ENCODE peak calls at places on chromosomes 3 and 15, in seven cellular contexts. B, N, L, K, T, Q and W are unnamed samples.

GRCh38 chr15:35728176-35728938 is 182.4 kb upstream of the DPH6 start:
- DNase-seq in B (no peak), N (no peak), L (no peak), K (no peak), T (no peak), Q (no peak), W (no peak)

GRCh38 chr3:128815318-128816064 is 63.9 kb upstream of the ACAD9 start:
- DNase-seq in B (no peak), N (no peak), L (no peak), K (no peak), T (no peak), Q (no peak), W (no peak)

GRCh38 chr3:160812304-160812703 is 56.3 kb downstream of the PPM1L start:
- DNase-seq in B (no peak), N (no peak), L (no peak), K (no peak), T (no peak), Q (no peak), W (no peak)

GRCh38 chr3:16055606-16056209 is 118.8 kb upstream of the GALNT15 start:
- DNase-seq in B (peak; percentile 86), N (no peak), L (no peak), K (no peak), T (no peak), Q (no peak), W (no peak)

GRCh38 chr3:13718437-13718836 is 161.4 kb downstream of the WNT7A start:
- DNase-seq in B (no peak), N (no peak), L (peak; percentile 61), K (no peak), T (no peak), Q (no peak), W (no peak)

GRCh38 chr3:52314495-52314894 is 1.6 kb upstream of the DNAH1 start:
- DNase-seq in B (no peak), N (no peak), L (no peak), K (no peak), T (no peak), Q (no peak), W (no peak)

GRCh38 chr15:90165659-90166489 is 35.3 kb upstream of the SEMA4B start:
- DNase-seq in B (peak; percentile 95), N (peak; percentile 98), L (peak; percentile 95), K (no peak), T (peak; percentile 64), Q (peak; percentile 94), W (no peak)

GRCh38 chr3:176919836-176920760 is 277.2 kb downstream of the TBL1XR1 start:
- DNase-seq in B (peak; percentile 42), N (no peak), L (peak; percentile 18), K (no peak), T (no peak), Q (peak; percentile 5), W (no peak)

GRCh38 chr3:120555661-120556509 is 40.3 kb upstream of the NDUFB4 start:
- DNase-seq in B (no peak), N (no peak), L (no peak), K (no peak), T (no peak), Q (no peak), W (no peak)

GRCh38 chr3:45639044-45639392 is 44.5 kb downstream of the LIMD1 start:
- DNase-seq in B (no peak), N (no peak), L (peak; percentile 82), K (no peak), T (no peak), Q (no peak), W (no peak)

GRCh38 chr3:61894988-61895935 is 333.9 kb downstream of the PTPRG start:
- DNase-seq in B (peak; percentile 93), N (peak; percentile 95), L (peak; percentile 12), K (no peak), T (peak; percentile 87), Q (peak; percentile 10), W (no peak)

GRCh38 chr15:42736178-42736792 is 643 bp downstream of the CDAN1 start:
- DNase-seq in B (peak; percentile 17), N (no peak), L (no peak), K (no peak), T (no peak), Q (peak; percentile 24), W (no peak)

GRCh38 chr3:144645300-144645699 is 673.7 kb downstream of the DIPK2A start:
- DNase-seq in B (no peak), N (no peak), L (no peak), K (peak; percentile 39), T (no peak), Q (no peak), W (no peak)

GRCh38 chr3:59660852-59661624 is 611.2 kb upstream of the CFAP20DC start:
- DNase-seq in B (no peak), N (no peak), L (no peak), K (no peak), T (no peak), Q (no peak), W (no peak)

GRCh38 chr3:124459678-124460077 is 270.6 kb upstream of the UMPS start:
- DNase-seq in B (no peak), N (no peak), L (no peak), K (no peak), T (no peak), Q (no peak), W (no peak)

GRCh38 chr3:72165337-72165736 is 380.4 kb upstream of the PROK2 start:
- DNase-seq in B (no peak), N (no peak), L (no peak), K (no peak), T (no peak), Q (no peak), W (no peak)

GRCh38 chr3:94433811-94434210 is 370.9 kb downstream of the NSUN3 start:
- DNase-seq in B (peak; percentile 75), N (no peak), L (no peak), K (no peak), T (no peak), Q (no peak), W (no peak)

GRCh38 chr3:11642455-11643162 is 1.1 kb downstream of the VGLL4 start:
- DNase-seq in B (peak; percentile 84), N (peak; percentile 16), L (peak; percentile 70), K (no peak), T (peak; percentile 73), Q (peak; percentile 73), W (no peak)

GRCh38 chr3:74546426-74546825 is 68.0 kb downstream of the CNTN3 start:
- DNase-seq in B (no peak), N (no peak), L (no peak), K (no peak), T (no peak), Q (no peak), W (no peak)

GRCh38 chr15:89400121-89400996 is 65.7 kb upstream of the POLG start:
- DNase-seq in B (no peak), N (no peak), L (no peak), K (no peak), T (no peak), Q (no peak), W (no peak)

GRCh38 chr3:37920156-37920686 is 58.5 kb downstream of the CTDSPL start:
- DNase-seq in B (no peak), N (no peak), L (no peak), K (no peak), T (no peak), Q (no peak), W (no peak)

GRCh38 chr3:106126016-106126525 is 257.3 kb upstream of the CBLB start:
- DNase-seq in B (no peak), N (no peak), L (no peak), K (no peak), T (no peak), Q (no peak), W (no peak)

GRCh38 chr15:95259965-95260364 is 1028.6 kb downstream of the MCTP2 start:
- DNase-seq in B (peak; percentile 93), N (no peak), L (no peak), K (no peak), T (no peak), Q (peak; percentile 65), W (no peak)

DNA sequence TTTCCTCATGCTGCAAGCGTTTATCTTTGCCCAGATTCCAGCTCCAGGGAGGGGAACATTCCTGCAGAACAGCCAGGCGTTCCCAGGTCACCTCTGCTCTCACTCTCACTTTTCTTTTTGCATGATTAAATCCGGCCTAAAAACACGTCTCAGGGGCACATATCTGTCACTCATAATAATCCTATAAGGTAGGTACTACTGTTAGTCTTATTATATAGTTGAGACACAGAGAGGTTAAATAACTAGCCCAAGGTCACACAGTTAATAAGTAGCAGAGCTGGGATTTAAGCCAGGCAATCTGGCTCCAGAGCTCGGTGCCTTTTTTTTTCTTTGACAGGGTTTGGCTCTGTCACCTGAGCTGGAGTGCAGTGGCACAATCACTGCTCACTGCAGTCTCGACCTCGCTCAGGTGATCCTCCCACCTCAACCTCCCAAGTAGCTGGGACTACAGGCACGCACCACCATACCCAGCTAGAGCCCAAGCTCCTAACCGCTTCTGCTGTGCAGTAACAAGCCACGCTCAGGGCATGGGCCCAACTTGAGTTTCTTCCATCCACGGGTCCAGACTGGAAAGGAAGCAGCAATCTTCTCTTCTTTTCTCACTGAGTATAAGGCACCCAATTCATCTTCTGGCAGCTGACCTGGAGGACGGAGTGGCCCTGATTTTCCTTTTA is 96.5 kb downstream of the LIPC start:
- DNase-seq in B (no peak), N (no peak), L (peak; percentile 89), K (no peak), T (no peak), Q (no peak), W (no peak)
- TF ChIP-seq POLR2AphosphoS5 in B (no peak), N (no peak), L (no peak), K (no peak), T (no peak), Q (no peak), W (no peak)

GRCh38 chr3:104530934-104531333 is 835.8 kb upstream of the ALCAM start:
- DNase-seq in B (no peak), N (no peak), L (no peak), K (no peak), T (no peak), Q (no peak), W (no peak)
- H3K9me3 ChIP-seq in B (no peaks in the 10 kb centered on the region), N (peaks cover 2% of the 10 kb centered on the region), L (peaks cover 12% of the 10 kb centered on the region), K (no peaks in the 10 kb centered on the region), T (peaks cover 2% of the 10 kb centered on the region), Q (no peaks in the 10 kb centered on the region), W (no peaks in the 10 kb centered on the region)

DNA sequence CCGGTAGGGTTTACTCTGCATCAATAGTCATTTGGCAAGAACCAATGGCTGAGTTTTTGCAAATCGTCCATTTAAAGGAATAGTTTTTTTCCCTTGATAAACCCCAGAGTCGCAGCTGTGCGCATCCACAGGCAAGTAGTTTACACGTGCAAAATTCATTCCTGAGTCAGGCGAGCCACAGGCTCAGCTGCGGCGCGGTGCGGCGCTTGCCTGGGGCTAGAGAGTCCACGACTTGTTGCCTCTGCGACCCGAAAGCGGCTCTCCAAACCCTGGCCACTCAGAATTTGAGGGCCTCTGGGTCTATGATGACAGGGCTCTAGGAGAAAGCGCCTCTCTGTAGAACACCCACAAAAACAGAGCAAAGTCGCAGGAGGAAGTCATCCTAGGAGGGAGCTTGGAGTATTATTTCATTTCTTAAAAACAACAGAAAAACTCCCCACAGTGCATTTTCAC is 36.6 kb downstream of the ZIC4 start:
- DNase-seq in B (no peak), N (no peak), L (no peak), K (no peak), T (no peak), Q (no peak), W (no peak)
- TF ChIP-seq EZH2 in B (peak; percentile 94), N (no peak), L (no peak), K (peak; percentile 88), T (no peak), Q (no peak), W (no peak)

DNA sequence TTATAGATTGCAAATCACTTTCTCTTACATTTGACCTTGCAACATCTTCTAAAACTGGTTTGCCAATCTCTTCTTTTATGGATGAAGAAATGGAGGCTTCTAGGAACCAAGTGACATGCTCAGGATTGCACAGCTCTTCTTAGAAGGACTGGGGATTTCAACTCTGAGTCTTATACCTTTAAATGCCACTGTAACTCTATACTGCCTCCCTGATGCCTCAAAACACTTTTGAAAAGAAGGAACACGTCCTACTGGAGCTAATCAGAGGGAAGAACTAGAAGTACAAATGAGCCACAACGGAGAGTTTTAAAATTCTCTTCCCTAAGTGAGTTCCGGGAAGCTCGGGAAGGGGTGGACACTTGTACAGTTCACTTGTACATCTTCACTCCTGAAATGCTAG is 973 bp upstream of the MITF start:
- DNase-seq in B (peak; percentile 52), N (no peak), L (no peak), K (no peak), T (no peak), Q (peak; percentile 41), W (no peak)
- TF ChIP-seq POLR2AphosphoS5 in B (no peak), N (no peak), L (no peak), K (no peak), T (no peak), Q (no peak), W (no peak)